ENCODE peak calls at places on chromosomes 3 and 15, in eight cellular contexts. One of them, this sample, is unnamed.

GRCh38 chr15:60116456-60117089 is 112.5 kb downstream of the FOXB1 start:
- DNase-seq in Peyer's patch: no peak
- DNase-seq in AG09319: no peak
- DNase-seq in A549: no peak
- DNase-seq in astrocyte of the spinal cord: no peak
- DNase-seq in fibroblast of the aortic adventitia: no peak
- DNase-seq in AG10803: no peak
- DNase-seq in natural killer cell: no peak
- DNase-seq in this sample: no peak

GRCh38 chr15:59485036-59485435 is 47.0 kb downstream of the FAM81A start:
- DNase-seq in fibroblast of the aortic adventitia: no peak
- DNase-seq in astrocyte of the spinal cord: no peak
- DNase-seq in A549: no peak
- DNase-seq in Peyer's patch: no peak
- DNase-seq in natural killer cell: no peak
- DNase-seq in AG10803: no peak
- DNase-seq in AG09319: no peak
- DNase-seq in this sample: no peak

GRCh38 chr3:153319691-153320552 is 157.9 kb downstream of the RAP2B start:
- DNase-seq in fibroblast of the aortic adventitia: no peak
- DNase-seq in A549: no peak
- DNase-seq in AG10803: no peak
- DNase-seq in AG09319: no peak
- DNase-seq in astrocyte of the spinal cord: no peak
- DNase-seq in Peyer's patch: no peak
- DNase-seq in natural killer cell: no peak
- DNase-seq in this sample: no peak

GRCh38 chr15:81893182-81893833 is 152.5 kb downstream of the MEX3B start:
- DNase-seq in Peyer's patch: no peak
- DNase-seq in fibroblast of the aortic adventitia: no peak
- DNase-seq in AG09319: no peak
- DNase-seq in astrocyte of the spinal cord: no peak
- DNase-seq in A549: no peak
- DNase-seq in AG10803: peak; percentile 15
- DNase-seq in natural killer cell: no peak
- DNase-seq in this sample: no peak

GRCh38 chr3:157631468-157631867 is 128.3 kb upstream of the VEPH1 start:
- DNase-seq in Peyer's patch: no peak
- DNase-seq in natural killer cell: no peak
- DNase-seq in astrocyte of the spinal cord: no peak
- DNase-seq in AG10803: peak; percentile 10
- DNase-seq in fibroblast of the aortic adventitia: no peak
- DNase-seq in A549: no peak
- DNase-seq in AG09319: no peak
- DNase-seq in this sample: no peak

GRCh38 chr15:99409097-99409473 is 156.7 kb upstream of the MEF2A start:
- DNase-seq in astrocyte of the spinal cord: peak; percentile 46
- DNase-seq in fibroblast of the aortic adventitia: peak; percentile 61
- DNase-seq in Peyer's patch: peak; percentile 66
- DNase-seq in A549: peak; percentile 75
- DNase-seq in AG10803: peak; percentile 60
- DNase-seq in natural killer cell: no peak
- DNase-seq in AG09319: no peak
- DNase-seq in this sample: peak; percentile 64

GRCh38 chr15:78640840-78641733 is at the start of gene CHRNB4:
- DNase-seq in AG09319: no peak
- DNase-seq in natural killer cell: no peak
- DNase-seq in fibroblast of the aortic adventitia: no peak
- DNase-seq in Peyer's patch: no peak
- DNase-seq in AG10803: no peak
- DNase-seq in A549: no peak
- DNase-seq in astrocyte of the spinal cord: no peak
- DNase-seq in this sample: peak; percentile 58

GRCh38 chr3:63295806-63296205 is 17.7 kb downstream of the SYNPR start:
- DNase-seq in AG09319: no peak
- DNase-seq in AG10803: no peak
- DNase-seq in Peyer's patch: no peak
- DNase-seq in astrocyte of the spinal cord: no peak
- DNase-seq in A549: no peak
- DNase-seq in natural killer cell: no peak
- DNase-seq in fibroblast of the aortic adventitia: no peak
- DNase-seq in this sample: no peak

GRCh38 chr3:180408654-180409053 is 193.3 kb upstream of the TTC14 start:
- DNase-seq in natural killer cell: no peak
- DNase-seq in AG09319: no peak
- DNase-seq in fibroblast of the aortic adventitia: peak; percentile 40
- DNase-seq in AG10803: no peak
- DNase-seq in Peyer's patch: no peak
- DNase-seq in A549: peak; percentile 1
- DNase-seq in astrocyte of the spinal cord: peak; percentile 58
- DNase-seq in this sample: no peak

GRCh38 chr15:77094397-77095030 is 23.6 kb upstream of the TSPAN3 start:
- DNase-seq in fibroblast of the aortic adventitia: no peak
- DNase-seq in AG09319: no peak
- DNase-seq in AG10803: no peak
- DNase-seq in astrocyte of the spinal cord: no peak
- DNase-seq in A549: no peak
- DNase-seq in natural killer cell: no peak
- DNase-seq in Peyer's patch: no peak
- DNase-seq in this sample: no peak

GRCh38 chr15:76340198-76340801 is 3.7 kb downstream of the ISL2 start:
- DNase-seq in fibroblast of the aortic adventitia: peak; percentile 41
- DNase-seq in astrocyte of the spinal cord: peak; percentile 42
- DNase-seq in AG09319: no peak
- DNase-seq in natural killer cell: no peak
- DNase-seq in AG10803: no peak
- DNase-seq in Peyer's patch: peak; percentile 71
- DNase-seq in A549: no peak
- DNase-seq in this sample: peak; percentile 61

GRCh38 chr3:133662256-133662773 is 574 bp upstream of the TOPBP1 start:
- DNase-seq in Peyer's patch: no peak
- DNase-seq in natural killer cell: no peak
- DNase-seq in AG10803: peak; percentile 11
- DNase-seq in A549: peak; percentile 20
- DNase-seq in astrocyte of the spinal cord: peak; percentile 21
- DNase-seq in fibroblast of the aortic adventitia: peak; percentile 33
- DNase-seq in AG09319: no peak
- DNase-seq in this sample: peak; percentile 52
- TF ChIP-seq CTCF in Peyer's patch: no peak
- TF ChIP-seq CTCF in natural killer cell: no peak
- TF ChIP-seq CTCF in AG10803: peak; percentile 19
- TF ChIP-seq CTCF in A549: no peak
- TF ChIP-seq CTCF in astrocyte of the spinal cord: no peak
- TF ChIP-seq CTCF in fibroblast of the aortic adventitia: peak; percentile 21
- TF ChIP-seq CTCF in AG09319: no peak
- TF ChIP-seq CTCF in this sample: no peak

DNA sequence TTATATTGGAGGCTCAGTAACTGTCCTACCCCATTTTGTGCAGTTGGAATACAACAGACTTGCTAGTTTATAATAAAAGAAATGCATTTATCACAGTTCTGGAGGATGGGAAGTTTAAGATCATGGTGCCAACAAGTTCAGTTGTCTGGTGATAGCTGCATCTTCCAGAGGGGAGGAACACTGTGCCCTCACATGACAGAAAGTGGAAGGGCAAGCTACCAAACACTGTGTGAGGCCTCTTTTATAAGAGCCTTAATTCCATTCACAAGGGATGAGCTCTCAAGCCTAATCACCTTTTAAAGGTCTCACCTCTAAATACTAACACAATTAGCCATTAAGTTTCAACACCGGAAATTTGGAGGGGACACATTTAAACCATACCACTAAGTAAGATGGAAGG is 1073.9 kb downstream of the PLOD2 start:
- DNase-seq in AG10803: no peak
- DNase-seq in A549: no peak
- DNase-seq in natural killer cell: no peak
- DNase-seq in Peyer's patch: no peak
- DNase-seq in astrocyte of the spinal cord: no peak
- DNase-seq in AG09319: no peak
- DNase-seq in fibroblast of the aortic adventitia: no peak
- DNase-seq in this sample: no peak
- TF ChIP-seq CTCF in AG10803: no peak
- TF ChIP-seq CTCF in A549: no peak
- TF ChIP-seq CTCF in natural killer cell: no peak
- TF ChIP-seq CTCF in Peyer's patch: no peak
- TF ChIP-seq CTCF in astrocyte of the spinal cord: no peak
- TF ChIP-seq CTCF in AG09319: no peak
- TF ChIP-seq CTCF in fibroblast of the aortic adventitia: no peak
- TF ChIP-seq CTCF in this sample: no peak

DNA sequence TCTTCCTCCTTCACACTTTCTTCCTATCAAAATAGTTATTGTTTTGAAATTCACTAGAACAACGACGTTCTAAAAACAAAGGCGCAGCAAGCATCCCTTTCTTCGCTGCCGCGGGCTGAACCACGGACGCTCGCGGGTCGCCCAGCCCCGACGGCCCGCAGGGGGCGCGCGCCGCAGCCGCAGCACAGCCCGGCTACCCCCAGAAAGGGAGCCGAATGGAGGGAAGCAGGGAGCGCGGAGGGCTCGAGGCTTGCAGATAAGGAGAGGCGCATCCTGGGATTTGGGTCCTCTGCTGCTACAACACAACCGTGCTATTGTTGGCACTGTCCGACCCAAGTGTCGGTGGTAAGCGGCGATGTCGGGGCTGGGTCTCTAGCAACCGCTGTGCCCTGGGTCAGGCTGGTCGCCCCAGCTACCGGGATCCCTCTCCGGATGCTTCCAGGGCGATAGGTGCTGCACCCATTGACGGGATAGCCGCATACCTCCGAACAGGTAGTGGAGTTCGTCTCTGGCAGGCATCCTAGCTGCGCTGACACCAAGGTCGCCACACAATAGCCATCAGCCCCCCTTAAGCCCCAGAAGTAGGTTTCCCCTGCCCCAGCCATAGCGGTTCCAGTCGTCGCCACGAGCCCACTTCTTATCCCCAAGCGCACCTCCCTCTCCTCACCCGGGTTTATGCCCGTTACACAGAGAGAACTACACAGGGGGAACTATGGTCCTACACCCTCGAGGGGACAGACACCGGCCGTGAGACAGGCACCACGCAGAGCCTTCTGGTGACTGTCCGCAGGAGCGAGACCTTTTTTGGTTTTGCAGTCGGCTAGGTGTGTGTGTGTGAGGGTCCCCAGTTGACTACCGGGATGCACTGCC is 6.0 kb downstream of the ONECUT1 start:
- DNase-seq in fibroblast of the aortic adventitia: no peak
- DNase-seq in natural killer cell: no peak
- DNase-seq in Peyer's patch: peak; percentile 49
- DNase-seq in A549: peak; percentile 40
- DNase-seq in AG10803: no peak
- DNase-seq in AG09319: no peak
- DNase-seq in astrocyte of the spinal cord: no peak
- DNase-seq in this sample: peak; percentile 60
- TF ChIP-seq CTCF in fibroblast of the aortic adventitia: no peak
- TF ChIP-seq CTCF in natural killer cell: peak; percentile 15
- TF ChIP-seq CTCF in Peyer's patch: no peak
- TF ChIP-seq CTCF in A549: peak; percentile 64
- TF ChIP-seq CTCF in AG10803: no peak
- TF ChIP-seq CTCF in AG09319: peak; percentile 3
- TF ChIP-seq CTCF in astrocyte of the spinal cord: peak; percentile 43
- TF ChIP-seq CTCF in this sample: peak; percentile 38

GRCh38 chr15:100914876-100915275 is 4.3 kb upstream of the LRRK1 start:
- DNase-seq in fibroblast of the aortic adventitia: peak; percentile 18
- DNase-seq in astrocyte of the spinal cord: no peak
- DNase-seq in AG09319: no peak
- DNase-seq in natural killer cell: no peak
- DNase-seq in Peyer's patch: no peak
- DNase-seq in AG10803: no peak
- DNase-seq in A549: no peak
- DNase-seq in this sample: no peak
- TF ChIP-seq CTCF in fibroblast of the aortic adventitia: no peak
- TF ChIP-seq CTCF in astrocyte of the spinal cord: peak; percentile 7
- TF ChIP-seq CTCF in AG09319: peak; percentile 7
- TF ChIP-seq CTCF in natural killer cell: no peak
- TF ChIP-seq CTCF in Peyer's patch: no peak
- TF ChIP-seq CTCF in AG10803: peak; percentile 17
- TF ChIP-seq CTCF in A549: no peak
- TF ChIP-seq CTCF in this sample: no peak

GRCh38 chr15:40891810-40892448 is 2.3 kb upstream of the VPS18 start:
- DNase-seq in Peyer's patch: peak; percentile 71
- DNase-seq in AG09319: no peak
- DNase-seq in A549: peak; percentile 61
- DNase-seq in natural killer cell: no peak
- DNase-seq in AG10803: no peak
- DNase-seq in astrocyte of the spinal cord: peak; percentile 62
- DNase-seq in fibroblast of the aortic adventitia: peak; percentile 59
- DNase-seq in this sample: peak; percentile 68
- TF ChIP-seq CTCF in Peyer's patch: peak; percentile 28
- TF ChIP-seq CTCF in AG09319: peak; percentile 72
- TF ChIP-seq CTCF in A549: peak; percentile 64
- TF ChIP-seq CTCF in natural killer cell: peak; percentile 53
- TF ChIP-seq CTCF in AG10803: peak; percentile 74
- TF ChIP-seq CTCF in astrocyte of the spinal cord: peak; percentile 83
- TF ChIP-seq CTCF in fibroblast of the aortic adventitia: peak; percentile 82
- TF ChIP-seq CTCF in this sample: peak; percentile 72